ENCODE peak calls at places on chromosomes 2 and 18, in ten cellular contexts. M is AG10803; D is NCI-H1092; L is caudate nucleus; F is SIG-M5; I is amygdala; V is activated naive CD8-positive, alpha-beta T cell treated with anti-CD3 and anti-CD28 coated beads, Interleukin-2, amount 10 ng/mL, durations not matched to agents 7 days and 5 days; Q is K562; T is stimulated activated CD4-positive, alpha-beta T cell treated with anti-CD3 and anti-CD28 coated beads, Interleukin-4, amount 100 ng/mL, for 24 hours; Z is spleen. U is an unnamed sample.

GRCh38 chr2:64017811-64018714 is 1.2 kb downstream of the VPS54 start:
- DNase-seq in M (peak; percentile 26), D (peak; percentile 8), L (no peak), F (no peak), I (no peak), V (no peak), Q (no peak), T (no peak), Z (no peak), U (no peak)

GRCh38 chr2:47070920-47071824 is 83.9 kb downstream of the STPG4 start:
- DNase-seq in M (peak; percentile 95), D (no peak), L (no peak), F (no peak), I (no peak), V (peak; percentile 50), Q (no peak), T (peak; percentile 24), Z (no peak), U (no peak)

GRCh38 chr2:235854276-235854675 is 313.9 kb downstream of the GBX2 start:
- DNase-seq in M (no peak), D (no peak), L (no peak), F (no peak), I (no peak), V (no peak), Q (no peak), T (no peak), Z (peak; percentile 41), U (no peak)

GRCh38 chr2:7571701-7572100 is 654.5 kb downstream of the RNF144A start:
- DNase-seq in M (no peak), D (no peak), L (no peak), F (no peak), I (no peak), V (no peak), Q (no peak), T (no peak), Z (no peak), U (no peak)

GRCh38 chr2:157840568-157841156 is 35.5 kb downstream of the ACVR1 start:
- DNase-seq in M (no peak), D (peak; percentile 35), L (no peak), F (no peak), I (no peak), V (no peak), Q (no peak), T (no peak), Z (no peak), U (peak; percentile 81)

GRCh38 chr18:33231474-33232317 is 208.8 kb downstream of the CCDC178 start:
- DNase-seq in M (peak; percentile 60), D (peak; percentile 89), L (peak; percentile 11), F (no peak), I (peak; percentile 0), V (peak; percentile 29), Q (peak; percentile 56), T (peak; percentile 51), Z (no peak), U (peak; percentile 59)

GRCh38 chr2:74513605-74514367 is 464 bp upstream of the TLX2 start:
- DNase-seq in M (no peak), D (no peak), L (no peak), F (no peak), I (no peak), V (peak; percentile 55), Q (no peak), T (peak; percentile 23), Z (peak; percentile 63), U (peak; percentile 52)

GRCh38 chr2:182077451-182078142 is 91.9 kb downstream of the PPP1R1C start:
- DNase-seq in M (peak; percentile 77), D (peak; percentile 80), L (no peak), F (no peak), I (no peak), V (no peak), Q (no peak), T (peak; percentile 20), Z (no peak), U (peak; percentile 48)

GRCh38 chr2:9774266-9774665 is 69.0 kb upstream of the TAF1B start:
- DNase-seq in M (no peak), D (no peak), L (no peak), F (no peak), I (no peak), V (no peak), Q (no peak), T (no peak), Z (peak; percentile 64), U (no peak)

GRCh38 chr2:119192893-119193292 is 30.7 kb upstream of the STEAP3 start:
- DNase-seq in M (no peak), D (no peak), L (no peak), F (no peak), I (no peak), V (no peak), Q (no peak), T (no peak), Z (peak; percentile 21), U (no peak)

GRCh38 chr2:219289537-219290361 is 10.6 kb downstream of the DNAJB2 start:
- DNase-seq in M (peak; percentile 88), D (no peak), L (peak; percentile 71), F (no peak), I (peak; percentile 76), V (no peak), Q (peak; percentile 24), T (no peak), Z (peak; percentile 75), U (no peak)

GRCh38 chr18:7566587-7567486 is at the start of gene PTPRM:
- DNase-seq in M (peak; percentile 83), D (peak; percentile 41), L (peak; percentile 63), F (no peak), I (peak; percentile 38), V (peak; percentile 79), Q (peak; percentile 91), T (peak; percentile 38), Z (peak; percentile 90), U (peak; percentile 92)

GRCh38 chr2:52390651-52391050 is 1358.7 kb upstream of the NRXN1 start:
- DNase-seq in M (no peak), D (no peak), L (no peak), F (no peak), I (no peak), V (no peak), Q (no peak), T (no peak), Z (no peak), U (no peak)

GRCh38 chr2:152339762-152340286 is 4.8 kb downstream of the FMNL2 start:
- DNase-seq in M (no peak), D (no peak), L (no peak), F (no peak), I (no peak), V (no peak), Q (no peak), T (no peak), Z (no peak), U (no peak)

GRCh38 chr2:9779572-9780264 is 63.6 kb upstream of the TAF1B start:
- DNase-seq in M (no peak), D (no peak), L (no peak), F (no peak), I (no peak), V (peak; percentile 69), Q (no peak), T (peak; percentile 42), Z (no peak), U (no peak)

GRCh38 chr2:79994161-79994560 is 310.4 kb downstream of the LRRTM1 start:
- DNase-seq in M (peak; percentile 22), D (no peak), L (no peak), F (no peak), I (no peak), V (no peak), Q (no peak), T (no peak), Z (no peak), U (no peak)

GRCh38 chr2:26717362-26717761 is 24.8 kb downstream of the KCNK3 start:
- DNase-seq in M (no peak), D (no peak), L (no peak), F (no peak), I (no peak), V (no peak), Q (no peak), T (no peak), Z (no peak), U (no peak)

GRCh38 chr18:62790836-62791772 is 75.8 kb downstream of the PHLPP1 start:
- DNase-seq in M (peak; percentile 47), D (no peak), L (peak; percentile 10), F (no peak), I (no peak), V (no peak), Q (no peak), T (no peak), Z (no peak), U (no peak)

GRCh38 chr2:24400207-24400907 is 40.0 kb upstream of the ITSN2 start:
- DNase-seq in M (no peak), D (no peak), L (no peak), F (no peak), I (no peak), V (no peak), Q (no peak), T (no peak), Z (no peak), U (no peak)

U was measured in pancreas.